ENCODE peak calls at places on chromosome 14, in ten cellular contexts. M is fibroblast of mammary gland, H is right cardiac atrium, Z is kidney epithelial cell, J is amniotic stem cell, N is AG04450, U is upper lobe of right lung, Q is astrocyte of the spinal cord, K is EL, G is cardiac muscle cell. Y is an unnamed sample.

GRCh38 chr14:69570836-69571330 is 3.8 kb downstream of the CCDC177 start:
- DNase-seq in Z (no peak), N (no peak), H (no peak), K (no peak), M (no peak), Q (no peak), J (no peak), G (no peak), U (no peak), Y (no peak)

GRCh38 chr14:23559010-23559920 is 3.2 kb downstream of the THTPA start:
- DNase-seq in U (peak), Q (peak), K (peak), N (peak), H (peak), G (peak), Z (no peak), M (peak), J (no peak), Y (peak)

GRCh38 chr14:89891055-89891454 is 63.5 kb downstream of the EFCAB11 start:
- DNase-seq in H (no peak), M (no peak), N (no peak), Q (no peak), K (no peak), Z (no peak), U (no peak), G (no peak), J (no peak), Y (no peak)

GRCh38 chr14:77248666-77249065 is 22.3 kb downstream of the NGB start:
- DNase-seq in Z (no peak), H (no peak), J (no peak), K (peak), N (no peak), G (no peak), M (peak), Q (no peak), U (no peak), Y (no peak)

GRCh38 chr14:65854215-65854614 is 441.7 kb downstream of the FUT8 start:
- DNase-seq in M (no peak), N (no peak), G (no peak), J (no peak), U (no peak), Q (no peak), Z (no peak), H (no peak), K (no peak), Y (no peak)

GRCh38 chr14:87332001-87332400 is 661.0 kb downstream of the GALC start:
- DNase-seq in H (no peak), G (peak), Z (peak), J (no peak), N (peak), Q (peak), K (peak), M (peak), U (no peak), Y (no peak)

GRCh38 chr14:52589646-52590045 is 37.0 kb downstream of the GPR137C start:
- DNase-seq in G (no peak), Z (no peak), N (no peak), M (no peak), H (no peak), Q (no peak), J (no peak), K (no peak), U (no peak), Y (no peak)

GRCh38 chr14:73718742-73719251 is 4.6 kb upstream of the PNMA1 start:
- DNase-seq in U (peak), J (no peak), N (no peak), Q (peak), G (no peak), M (no peak), H (peak), Z (no peak), K (no peak), Y (no peak)

GRCh38 chr14:83483063-83483462 is 1949.4 kb upstream of the SEL1L start:
- DNase-seq in U (no peak), G (peak), Z (no peak), K (peak), M (peak), Q (peak), H (no peak), J (peak), N (peak), Y (no peak)

GRCh38 chr14:97298775-97299174 is 501.6 kb downstream of the VRK1 start:
- DNase-seq in J (no peak), M (no peak), H (no peak), U (no peak), N (no peak), Z (no peak), G (no peak), K (no peak), Q (no peak), Y (no peak)

GRCh38 chr14:105491366-105492006 is 440 bp downstream of the TEDC1 start:
- DNase-seq in U (peak), G (peak), N (no peak), Q (peak), Z (no peak), M (peak), K (peak), J (no peak), H (peak), Y (peak)

GRCh38 chr14:29930283-29930682 is 2.6 kb upstream of the PRKD1 start:
- DNase-seq in H (no peak), N (no peak), M (peak), J (no peak), U (no peak), K (peak), G (peak), Z (no peak), Q (peak), Y (peak)

GRCh38 chr14:51576112-51576420 is 75.6 kb upstream of the FRMD6 start:
- DNase-seq in N (no peak), J (no peak), H (no peak), U (no peak), Z (peak), K (peak), Q (peak), M (peak), G (peak), Y (no peak)

GRCh38 chr14:63624203-63624602 is 17.5 kb downstream of the WDR89 start:
- DNase-seq in K (no peak), N (no peak), Q (no peak), J (no peak), H (no peak), U (peak), G (no peak), M (no peak), Z (no peak), Y (no peak)

GRCh38 chr14:24958271-24958670 is 91.7 kb downstream of the STXBP6 start:
- DNase-seq in N (no peak), M (no peak), K (no peak), Z (no peak), H (no peak), U (no peak), J (peak), Q (no peak), G (peak), Y (no peak)

GRCh38 chr14:90795744-90796143 is 20.5 kb downstream of the TTC7B start:
- DNase-seq in N (peak), K (peak), U (no peak), J (peak), G (peak), M (peak), Z (peak), H (no peak), Q (peak), Y (peak)

GRCh38 chr14:102185360-102185759 is 45.7 kb downstream of the WDR20 start:
- DNase-seq in K (no peak), U (no peak), G (no peak), Q (no peak), J (no peak), M (no peak), H (no peak), Z (no peak), N (no peak), Y (no peak)

GRCh38 chr14:55518391-55518790 is 61.6 kb upstream of the KTN1 start:
- DNase-seq in Z (no peak), Q (no peak), K (no peak), N (no peak), G (peak), U (no peak), J (no peak), H (no peak), M (peak), Y (peak)

GRCh38 chr14:20434701-20435453 is 1.1 kb downstream of the KLHL33 start:
- DNase-seq in H (peak), Q (peak), U (no peak), K (no peak), G (peak), J (no peak), M (no peak), Z (no peak), N (no peak), Y (peak)

GRCh38 chr14:81565441-81566290 is 32.0 kb upstream of the SEL1L start:
- DNase-seq in M (peak), J (no peak), H (no peak), G (peak), Q (no peak), K (peak), U (no peak), N (no peak), Z (no peak), Y (peak)

GRCh38 chr14:53109688-53110041 is 43.5 kb downstream of the DDHD1 start:
- DNase-seq in J (no peak), K (no peak), Z (no peak), Q (no peak), U (no peak), G (no peak), M (no peak), N (no peak), H (no peak), Y (no peak)

GRCh38 chr14:21066882-21067502 is 3.1 kb upstream of the ARHGEF40 start:
- DNase-seq in Z (no peak), J (no peak), U (no peak), K (no peak), N (no peak), G (no peak), Q (no peak), H (no peak), M (no peak), Y (no peak)

Y was measured in endothelial cell of umbilical vein.